ENCODE peak calls at places on chromosomes 6 and 20, in eight cellular contexts. G is brain microvascular endothelial cell, L is astrocyte of the spinal cord, A is AG04450, P is cardiac fibroblast, V is psoas muscle, E is fibroblast of the aortic adventitia, B is RWPE1. W is an unnamed sample.
A peak's percentile ranks its signal among the peaks of the same experiment; 100 is the strongest.

GRCh38 chr6:35077006-35077712 is 64.0 kb downstream of the TCP11 start:
- DNase-seq in V (no peak), E (no peak), A (no peak), P (no peak), G (no peak), B (peak; percentile 66), L (no peak), W (no peak)

GRCh38 chr6:139531148-139531547 is 156.7 kb upstream of the CITED2 start:
- DNase-seq in G (peak; percentile 36), P (no peak), B (no peak), A (no peak), V (no peak), E (no peak), L (peak; percentile 39), W (no peak)

GRCh38 chr20:59006167-59006863 is 739 bp downstream of the CTSZ start:
- DNase-seq in L (no peak), P (no peak), G (no peak), E (no peak), A (no peak), B (peak; percentile 51), V (peak; percentile 62), W (peak; percentile 19)

GRCh38 chr20:33684533-33685327 is 1.5 kb downstream of the E2F1 start:
- DNase-seq in B (no peak), V (no peak), L (no peak), E (no peak), A (no peak), G (no peak), P (no peak), W (no peak)

GRCh38 chr6:144365176-144365710 is 80.1 kb downstream of the UTRN start:
- DNase-seq in E (peak; percentile 31), A (no peak), G (no peak), B (no peak), P (peak; percentile 42), L (no peak), V (no peak), W (peak; percentile 13)

GRCh38 chr20:30612344-30612743 is 645.1 kb upstream of the DEFB115 start:
- DNase-seq in E (no peak), P (no peak), B (no peak), V (no peak), L (no peak), G (no peak), A (no peak), W (no peak)

GRCh38 chr20:4750381-4750780 is 28.7 kb downstream of the PRND start:
- DNase-seq in L (no peak), B (no peak), V (no peak), G (no peak), E (no peak), A (no peak), P (no peak), W (no peak)

GRCh38 chr6:38155144-38155543 is 335.6 kb downstream of the ZFAND3 start:
- DNase-seq in B (no peak), E (no peak), V (no peak), P (peak; percentile 87), L (peak; percentile 60), A (no peak), G (peak; percentile 88), W (no peak)

GRCh38 chr6:67047996-67048395 is 1341.0 kb upstream of the EYS start:
- DNase-seq in A (no peak), V (no peak), L (no peak), G (no peak), E (no peak), B (no peak), P (peak; percentile 4), W (no peak)

GRCh38 chr6:105600342-105601293 is 197.7 kb upstream of the PREP start:
- DNase-seq in L (peak; percentile 74), E (peak; percentile 93), A (peak; percentile 44), B (peak; percentile 66), G (peak; percentile 88), P (peak; percentile 99), V (no peak), W (peak; percentile 33)

DNA sequence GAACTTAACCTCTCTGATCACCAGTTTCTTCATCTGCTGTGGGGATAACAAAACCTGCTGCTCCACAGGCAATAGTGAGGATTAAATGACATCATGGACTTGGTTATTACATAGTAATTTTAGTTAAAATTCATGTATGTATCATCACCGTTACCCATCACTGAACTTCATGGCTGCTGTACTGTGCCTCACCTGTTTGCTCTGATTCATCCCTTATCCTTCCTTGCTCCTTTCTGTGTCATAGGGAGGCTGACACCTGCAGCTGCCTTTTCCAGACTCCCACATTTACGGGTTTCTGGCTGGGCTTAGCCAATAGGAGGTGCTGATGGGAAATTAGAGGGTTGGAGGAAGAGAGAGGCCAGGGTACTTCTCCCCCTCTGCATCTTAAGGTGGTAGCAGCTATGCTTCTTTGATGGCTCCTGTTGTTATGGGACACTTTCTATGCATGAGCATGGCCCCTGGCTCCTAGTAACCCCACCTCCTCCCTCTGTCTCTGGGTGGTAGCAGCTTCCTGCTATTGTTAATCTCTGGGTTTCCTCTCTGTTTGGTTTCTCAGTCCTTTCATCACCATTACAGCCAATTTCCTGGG is 332.1 kb downstream of the DHX35 start:
- DNase-seq in E (no peak), B (no peak), G (no peak), A (no peak), V (no peak), L (no peak), P (no peak), W (no peak)
- TF ChIP-seq CTCF in E (no peak), B (no peak), G (no peak), A (no peak), V (no peak), L (no peak), P (no peak), W (no peak)

GRCh38 chr20:51319522-51319921 is 223.0 kb downstream of the NFATC2 start:
- DNase-seq in E (no peak), P (no peak), G (no peak), V (no peak), B (no peak), L (no peak), A (no peak), W (no peak)

GRCh38 chr20:51321343-51322163 is 221.0 kb downstream of the NFATC2 start:
- DNase-seq in G (no peak), P (no peak), B (no peak), E (no peak), A (no peak), L (no peak), V (no peak), W (no peak)

GRCh38 chr20:51315390-51315789 is 227.1 kb downstream of the NFATC2 start:
- DNase-seq in P (no peak), B (no peak), G (no peak), V (no peak), A (no peak), L (no peak), E (no peak), W (no peak)

GRCh38 chr20:51322164-51322707 is 220.3 kb downstream of the NFATC2 start:
- DNase-seq in G (no peak), E (no peak), V (no peak), P (no peak), B (no peak), L (no peak), A (no peak), W (no peak)

GRCh38 chr20:51318058-51318960 is 224.2 kb downstream of the NFATC2 start:
- DNase-seq in B (peak; percentile 34), G (peak; percentile 41), P (peak; percentile 62), V (no peak), L (no peak), E (peak; percentile 13), A (no peak), W (no peak)
- TF ChIP-seq CTCF in B (no peak), G (peak; percentile 81), P (peak; percentile 72), V (peak; percentile 33), L (peak; percentile 67), E (peak; percentile 56), A (peak; percentile 56), W (peak; percentile 81)

DNA sequence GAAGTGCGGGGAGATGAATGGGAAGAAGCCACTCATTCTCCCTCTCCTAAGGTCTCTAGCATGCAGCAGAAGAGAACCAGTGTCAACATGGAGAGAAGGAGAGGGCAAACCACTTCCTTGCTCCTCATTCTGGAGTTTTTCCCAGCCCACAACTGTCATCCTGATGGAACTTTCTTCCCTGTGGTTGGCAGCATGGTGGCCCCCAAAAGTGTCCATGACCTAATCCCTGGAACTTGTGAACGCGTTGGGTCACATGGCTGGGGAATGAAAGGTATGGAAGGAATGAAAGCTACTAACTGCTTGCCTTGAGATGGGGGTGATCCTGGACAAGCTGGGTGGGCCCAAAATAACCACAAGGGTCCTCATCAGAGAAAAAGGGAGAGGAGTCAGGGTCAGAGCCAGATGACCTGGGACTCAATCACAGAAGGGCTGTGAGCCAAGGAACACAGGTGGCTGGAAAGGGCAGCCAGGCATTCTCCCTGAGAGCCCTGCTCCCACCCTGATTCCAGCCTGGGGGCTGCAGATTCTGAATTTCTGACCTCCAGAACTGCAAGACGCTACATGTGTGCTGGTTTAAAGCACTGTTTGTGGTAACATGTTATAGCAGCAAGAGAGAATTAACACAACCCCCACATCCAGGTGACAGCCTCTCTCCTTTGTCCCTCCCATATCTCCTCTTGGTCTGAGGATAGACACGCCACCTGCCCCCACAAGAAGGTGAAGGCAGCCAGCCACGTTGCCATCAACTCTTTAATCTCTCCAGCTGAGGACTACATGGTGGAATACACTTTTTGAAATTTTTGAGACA is 63.2 kb downstream of the PYGB start:
- DNase-seq in L (peak; percentile 67), V (no peak), B (no peak), P (peak; percentile 51), E (peak; percentile 52), A (peak; percentile 58), G (peak; percentile 69), W (peak; percentile 87)
- TF ChIP-seq CTCF in L (no peak), V (no peak), B (no peak), P (no peak), E (no peak), A (no peak), G (no peak), W (no peak)

GRCh38 chr20:19903168-19903676 is 113.9 kb upstream of the NAA20 start:
- DNase-seq in L (peak; percentile 30), A (no peak), E (no peak), V (no peak), P (peak; percentile 68), G (peak; percentile 43), B (no peak), W (no peak)
- TF ChIP-seq CTCF in L (peak; percentile 30), A (peak; percentile 38), E (no peak), V (no peak), P (no peak), G (peak; percentile 46), B (no peak), W (no peak)

DNA sequence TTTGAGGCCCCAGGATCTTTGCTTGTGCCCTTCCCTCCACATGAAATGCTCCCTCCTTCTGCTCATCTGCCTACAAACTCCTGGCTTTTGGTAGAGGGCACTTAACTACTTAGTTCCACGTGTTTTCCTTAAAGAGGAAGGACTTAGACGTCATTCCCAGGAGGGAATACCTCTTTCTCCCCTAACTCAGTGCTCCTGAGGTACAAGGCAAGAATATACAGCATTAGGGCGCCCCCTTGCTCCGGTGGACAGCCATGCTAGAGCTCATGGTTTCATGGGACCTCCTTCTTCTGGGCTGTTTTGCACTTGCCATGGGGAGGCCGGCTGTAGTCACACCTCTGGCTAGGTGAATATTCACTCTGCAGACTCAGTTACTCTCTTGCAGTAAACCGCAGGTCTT is 93.8 kb upstream of the LY86 start:
- DNase-seq in E (no peak), P (no peak), L (no peak), V (peak; percentile 64), G (no peak), B (peak; percentile 44), A (no peak), W (no peak)
- TF ChIP-seq CTCF in E (no peak), P (no peak), L (no peak), V (peak; percentile 28), G (no peak), B (peak; percentile 45), A (no peak), W (no peak)